ENCODE peak calls at places on chromosomes 6 and 20, in seven cellular contexts. X, N, D, J, C, A and B are unnamed samples.

GRCh38 chr20:48102821-48103635 is 317.7 kb upstream of the SULF2 start:
- DNase-seq in C (no peak), N (no peak), D (no peak), A (no peak), X (no peak), J (no peak), B (no peak)

GRCh38 chr20:1392443-1392692 is 486 bp downstream of the FKBP1A start:
- DNase-seq in J (no peak), N (no peak), A (no peak), X (no peak), D (no peak), C (no peak), B (no peak)

GRCh38 chr6:150604467-150604866 is 4.8 kb downstream of the PLEKHG1 start:
- DNase-seq in J (no peak), A (no peak), D (no peak), N (no peak), C (no peak), X (no peak), B (no peak)

GRCh38 chr6:74410630-74411029 is 714.6 kb downstream of the CD109 start:
- DNase-seq in D (no peak), X (no peak), C (no peak), J (no peak), A (no peak), N (no peak), B (no peak)

GRCh38 chr6:7671076-7671475 is 54.8 kb upstream of the BMP6 start:
- DNase-seq in C (no peak), A (no peak), N (no peak), D (no peak), J (no peak), X (no peak), B (no peak)

GRCh38 chr6:7675353-7675945 is 50.5 kb upstream of the BMP6 start:
- DNase-seq in N (no peak), D (no peak), J (no peak), A (no peak), C (no peak), X (no peak), B (no peak)

GRCh38 chr20:37539956-37540455 is 12.3 kb upstream of the BLCAP start:
- DNase-seq in X (no peak), N (no peak), C (no peak), D (no peak), J (no peak), A (no peak), B (no peak)

GRCh38 chr20:48824830-48825550 is 2.8 kb downstream of the PREX1 start:
- DNase-seq in N (no peak), X (no peak), J (peak; percentile 26), A (no peak), C (no peak), D (no peak), B (no peak)

GRCh38 chr20:49766979-49767419 is 45.6 kb upstream of the SLC9A8 start:
- DNase-seq in X (no peak), J (no peak), A (no peak), C (no peak), N (no peak), D (peak; percentile 29), B (no peak)

GRCh38 chr6:56637640-56638039 is 5.0 kb downstream of the DST start:
- DNase-seq in X (no peak), J (peak; percentile 78), A (no peak), D (no peak), C (no peak), N (peak; percentile 54), B (no peak)

GRCh38 chr6:170244721-170245201 is 46.1 kb downstream of the DLL1 start:
- DNase-seq in C (no peak), J (no peak), X (no peak), N (no peak), D (no peak), A (peak; percentile 17), B (no peak)

GRCh38 chr6:159988983-159989454 is 20.1 kb downstream of the IGF2R start:
- DNase-seq in C (no peak), X (no peak), J (no peak), A (no peak), D (peak; percentile 70), N (no peak), B (no peak)

GRCh38 chr6:43763133-43763797 is 6.7 kb upstream of the VEGFA start:
- DNase-seq in X (no peak), A (no peak), C (peak; percentile 13), D (no peak), J (no peak), N (peak; percentile 29), B (no peak)

GRCh38 chr6:15538766-15539165 is 124.1 kb downstream of the DTNBP1 start:
- DNase-seq in N (no peak), A (no peak), D (no peak), C (no peak), X (no peak), J (no peak), B (no peak)

GRCh38 chr6:31267504-31268371 is 4.2 kb downstream of the HLA-C start:
- DNase-seq in C (no peak), X (no peak), D (no peak), A (no peak), J (no peak), N (no peak), B (no peak)

GRCh38 chr20:20364016-20364746 is 3.7 kb upstream of the INSM1 start:
- DNase-seq in D (no peak), C (no peak), J (peak; percentile 51), N (no peak), A (no peak), X (no peak), B (no peak)

GRCh38 chr6:48084201-48084600 is 26.8 kb downstream of the PTCHD4 start:
- DNase-seq in N (no peak), C (no peak), J (no peak), A (no peak), X (no peak), D (no peak), B (no peak)

GRCh38 chr6:30885999-30886896 is 1.9 kb downstream of the DDR1 start:
- DNase-seq in J (peak; percentile 63), N (peak; percentile 26), A (peak; percentile 66), D (peak; percentile 27), X (peak; percentile 59), C (peak; percentile 77), B (peak; percentile 30)

GRCh38 chr6:139597781-139598368 is 223.4 kb upstream of the CITED2 start:
- DNase-seq in D (no peak), A (peak; percentile 72), N (peak; percentile 95), X (no peak), J (no peak), C (peak; percentile 93), B (no peak)

GRCh38 chr6:31922942-31923341 is 4.6 kb upstream of the C2 start:
- DNase-seq in J (no peak), X (no peak), C (no peak), A (no peak), N (no peak), D (peak; percentile 35), B (no peak)

GRCh38 chr6:125300992-125301434 is 754 bp downstream of the HDDC2 start:
- DNase-seq in D (no peak), C (no peak), J (peak; percentile 4), X (no peak), N (no peak), A (no peak), B (no peak)

GRCh38 chr6:170026272-170027110 is 264.4 kb downstream of the DLL1 start:
- DNase-seq in X (no peak), J (no peak), N (no peak), D (no peak), C (peak; percentile 48), A (no peak), B (no peak)

GRCh38 chr6:27442932-27443331 is 30.0 kb downstream of the ZNF184 start:
- DNase-seq in A (no peak), D (no peak), X (no peak), J (no peak), C (no peak), N (no peak), B (no peak)

GRCh38 chr6:27451660-27452390 is 21.1 kb downstream of the ZNF184 start:
- DNase-seq in C (no peak), D (no peak), X (no peak), A (no peak), J (no peak), N (no peak), B (no peak)

GRCh38 chr6:27452496-27452897 is 20.4 kb downstream of the ZNF184 start:
- DNase-seq in A (no peak), C (no peak), N (no peak), D (no peak), X (no peak), J (no peak), B (no peak)

GRCh38 chr6:27448456-27448855 is 24.4 kb downstream of the ZNF184 start:
- DNase-seq in D (no peak), C (no peak), J (no peak), X (no peak), A (no peak), N (no peak), B (no peak)
- H3K9me3 ChIP-seq in D (peaks cover 52% of the 10 kb centered on the region), C (peaks cover 4% of the 10 kb centered on the region), J (peaks cover 23% of the 10 kb centered on the region), X (peaks cover 49% of the 10 kb centered on the region), A (peaks cover 85% of the 10 kb centered on the region), N (peaks cover 27% of the 10 kb centered on the region), B (peaks cover 81% of the 10 kb centered on the region)

DNA sequence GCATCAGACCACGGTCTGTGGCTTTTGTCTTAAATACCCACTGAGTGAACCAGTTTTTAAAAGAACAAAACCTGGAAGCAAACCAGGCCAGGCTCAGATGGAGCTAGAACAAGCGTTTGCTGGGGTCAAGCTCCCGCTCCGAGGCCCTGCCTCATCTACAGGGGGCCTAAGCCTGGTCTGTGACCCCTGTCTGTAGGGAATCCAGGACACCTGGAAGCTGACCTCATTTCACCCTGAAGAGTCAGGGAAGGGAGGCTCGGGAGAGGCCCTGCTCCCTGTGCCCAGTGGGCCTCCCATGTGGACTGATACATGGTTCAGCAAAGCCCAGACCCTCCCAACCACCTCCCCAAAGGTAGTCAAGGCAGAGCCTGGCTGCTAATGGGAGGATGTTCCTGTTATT is 26.8 kb upstream of the DLGAP4 start:
- DNase-seq in J (no peak), C (no peak), X (no peak), N (no peak), D (no peak), A (no peak), B (no peak)
- H3K27me3 ChIP-seq in J (peaks cover 4% of the 10 kb centered on the region), C (no peaks in the 10 kb centered on the region), X (no peaks in the 10 kb centered on the region), N (peaks cover 21% of the 10 kb centered on the region), D (peaks cover 8% of the 10 kb centered on the region), A (peaks cover 45% of the 10 kb centered on the region), B (no peaks in the 10 kb centered on the region)

DNA sequence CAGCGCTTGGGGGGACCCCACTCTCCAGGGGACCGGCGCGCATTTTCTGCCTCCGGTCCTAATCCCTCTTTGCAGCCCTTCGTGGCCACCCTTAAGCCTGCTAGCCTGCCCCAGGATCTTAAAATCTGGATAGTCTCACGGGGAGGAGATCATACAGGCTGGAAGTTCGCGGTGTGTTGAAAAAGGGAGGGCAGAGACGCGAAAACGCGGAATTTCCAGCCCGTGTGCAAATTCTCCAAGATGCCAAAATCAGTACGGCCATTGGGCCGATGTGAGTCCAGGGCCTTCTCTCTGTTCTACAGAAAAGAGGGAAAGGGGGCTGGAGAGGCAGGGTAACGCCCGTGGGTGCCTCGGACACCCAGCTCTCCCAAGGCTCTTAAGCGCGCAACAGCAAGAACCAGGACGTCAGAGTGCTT is 9.4 kb downstream of the NR2E1 start:
- DNase-seq in C (no peak), A (no peak), J (no peak), D (no peak), X (no peak), N (no peak), B (no peak)
- H3K4me3 ChIP-seq in C (no peak overlapping the region), A (no peak overlapping the region), J (no peak overlapping the region), D (no peak overlapping the region), X (no peak overlapping the region), N (no peak overlapping the region), B (no peak overlapping the region)

DNA sequence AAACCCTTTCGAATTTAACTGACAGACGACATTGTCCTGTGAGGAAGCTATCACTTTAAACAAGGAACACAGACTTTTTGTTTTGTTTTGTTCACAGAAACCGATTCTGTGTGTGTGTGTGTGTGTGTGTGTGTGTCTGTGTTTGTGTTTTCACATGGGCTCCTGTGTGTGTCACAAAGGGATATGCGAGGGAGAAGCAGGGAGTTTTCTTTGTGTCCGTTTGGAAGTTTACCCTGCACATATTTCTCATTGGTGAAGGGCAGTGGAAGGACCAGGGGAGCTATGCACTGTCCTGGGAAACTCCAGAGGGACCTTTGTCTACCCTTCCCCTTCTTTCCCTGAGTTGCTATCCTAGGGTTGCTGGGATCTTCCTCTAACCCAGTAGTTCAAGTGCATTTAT is 17.7 kb downstream of the POM121L2 start:
- DNase-seq in X (no peak), N (no peak), A (no peak), J (peak; percentile 2), C (no peak), D (no peak), B (no peak)
- H3K9me3 ChIP-seq in X (peaks cover 12% of the 10 kb centered on the region), N (no peaks in the 10 kb centered on the region), A (no peaks in the 10 kb centered on the region), J (no peaks in the 10 kb centered on the region), C (no peaks in the 10 kb centered on the region), D (no peaks in the 10 kb centered on the region), B (peaks cover 53% of the 10 kb centered on the region)